ENCODE peak calls at places on chromosomes 7 and 10, in six cellular contexts. One of them, this sample, is unnamed. For H3K27me3, the result is how much of the 10 kb centered on the place peaks cover.

GRCh38 chr7:151888079-151888673 is 11.3 kb upstream of the PRKAG2 start:
- DNase-seq in SK-N-SH: no peak
- DNase-seq in HepG2: no peak
- DNase-seq in H1: no peak
- DNase-seq in GM12878: no peak
- DNase-seq in K562: no peak
- DNase-seq in this sample: no peak

GRCh38 chr7:30923774-30924413 is 12.2 kb downstream of the AQP1 start:
- DNase-seq in SK-N-SH: peak
- DNase-seq in HepG2: no peak
- DNase-seq in H1: no peak
- DNase-seq in GM12878: no peak
- DNase-seq in K562: no peak
- DNase-seq in this sample: no peak

GRCh38 chr7:138838166-138838565 is 40.2 kb upstream of the ATP6V0A4 start:
- DNase-seq in SK-N-SH: no peak
- DNase-seq in HepG2: no peak
- DNase-seq in H1: no peak
- DNase-seq in GM12878: no peak
- DNase-seq in K562: no peak
- DNase-seq in this sample: no peak

GRCh38 chr10:69961168-69961863 is 91.3 kb upstream of the MACROH2A2 start:
- DNase-seq in SK-N-SH: peak
- DNase-seq in HepG2: no peak
- DNase-seq in H1: no peak
- DNase-seq in GM12878: no peak
- DNase-seq in K562: peak
- DNase-seq in this sample: no peak

GRCh38 chr7:71015260-71015900 is 116.6 kb upstream of the GALNT17 start:
- DNase-seq in SK-N-SH: no peak
- DNase-seq in HepG2: no peak
- DNase-seq in H1: no peak
- DNase-seq in GM12878: no peak
- DNase-seq in K562: no peak
- DNase-seq in this sample: no peak

GRCh38 chr7:104790440-104790839 is 223.6 kb upstream of the KMT2E start:
- DNase-seq in SK-N-SH: no peak
- DNase-seq in HepG2: no peak
- DNase-seq in H1: no peak
- DNase-seq in GM12878: no peak
- DNase-seq in K562: no peak
- DNase-seq in this sample: no peak

GRCh38 chr10:128210215-128211063 is 84.2 kb upstream of the MKI67 start:
- DNase-seq in SK-N-SH: peak
- DNase-seq in HepG2: peak
- DNase-seq in H1: no peak
- DNase-seq in GM12878: no peak
- DNase-seq in K562: peak
- DNase-seq in this sample: peak

GRCh38 chr10:125192005-125192404 is 31.6 kb upstream of the CTBP2 start:
- DNase-seq in SK-N-SH: no peak
- DNase-seq in HepG2: no peak
- DNase-seq in H1: no peak
- DNase-seq in GM12878: no peak
- DNase-seq in K562: peak
- DNase-seq in this sample: no peak

GRCh38 chr10:47144525-47144924 is 155.5 kb upstream of the GDF10 start:
- DNase-seq in SK-N-SH: no peak
- DNase-seq in HepG2: no peak
- DNase-seq in H1: no peak
- DNase-seq in GM12878: no peak
- DNase-seq in K562: no peak
- DNase-seq in this sample: no peak

GRCh38 chr7:44965937-44966730 is 12.7 kb downstream of the MYO1G start:
- DNase-seq in SK-N-SH: peak
- DNase-seq in HepG2: no peak
- DNase-seq in H1: no peak
- DNase-seq in GM12878: no peak
- DNase-seq in K562: no peak
- DNase-seq in this sample: no peak

GRCh38 chr7:1694551-1694950 is 24.5 kb downstream of the ELFN1 start:
- DNase-seq in SK-N-SH: no peak
- DNase-seq in HepG2: no peak
- DNase-seq in H1: no peak
- DNase-seq in GM12878: no peak
- DNase-seq in K562: no peak
- DNase-seq in this sample: no peak

GRCh38 chr10:129662386-129662785 is 195.3 kb downstream of the MGMT start:
- DNase-seq in SK-N-SH: no peak
- DNase-seq in HepG2: no peak
- DNase-seq in H1: no peak
- DNase-seq in GM12878: no peak
- DNase-seq in K562: no peak
- DNase-seq in this sample: no peak

GRCh38 chr10:51023611-51024010 is 50.7 kb upstream of the PRKG1 start:
- DNase-seq in SK-N-SH: no peak
- DNase-seq in HepG2: no peak
- DNase-seq in H1: no peak
- DNase-seq in GM12878: no peak
- DNase-seq in K562: no peak
- DNase-seq in this sample: no peak

GRCh38 chr10:104472505-104472904 is 118.9 kb downstream of the CFAP58 start:
- DNase-seq in SK-N-SH: no peak
- DNase-seq in HepG2: no peak
- DNase-seq in H1: no peak
- DNase-seq in GM12878: no peak
- DNase-seq in K562: no peak
- DNase-seq in this sample: no peak

GRCh38 chr10:30784521-30784895 is 155.0 kb upstream of the LYZL2 start:
- DNase-seq in SK-N-SH: no peak
- DNase-seq in HepG2: no peak
- DNase-seq in H1: no peak
- DNase-seq in GM12878: no peak
- DNase-seq in K562: no peak
- DNase-seq in this sample: peak

GRCh38 chr7:6496842-6497636 is 49.3 kb upstream of the DAGLB start:
- DNase-seq in SK-N-SH: peak
- DNase-seq in HepG2: no peak
- DNase-seq in H1: no peak
- DNase-seq in GM12878: no peak
- DNase-seq in K562: no peak
- DNase-seq in this sample: no peak

GRCh38 chr10:44696496-44696895 is 214.6 kb upstream of the TMEM72 start:
- DNase-seq in SK-N-SH: no peak
- DNase-seq in HepG2: no peak
- DNase-seq in H1: no peak
- DNase-seq in GM12878: no peak
- DNase-seq in K562: no peak
- DNase-seq in this sample: no peak

GRCh38 chr10:62733654-62734293 is 70.7 kb upstream of the ADO start:
- DNase-seq in SK-N-SH: no peak
- DNase-seq in HepG2: no peak
- DNase-seq in H1: no peak
- DNase-seq in GM12878: no peak
- DNase-seq in K562: no peak
- DNase-seq in this sample: no peak

GRCh38 chr7:96596120-96596826 is 113.4 kb downstream of the SEM1 start:
- DNase-seq in SK-N-SH: peak
- DNase-seq in HepG2: no peak
- DNase-seq in H1: no peak
- DNase-seq in GM12878: no peak
- DNase-seq in K562: no peak
- DNase-seq in this sample: no peak

GRCh38 chr7:15015545-15016314 is 113.2 kb upstream of the DGKB start:
- DNase-seq in SK-N-SH: peak
- DNase-seq in HepG2: peak
- DNase-seq in H1: peak
- DNase-seq in GM12878: peak
- DNase-seq in K562: peak
- DNase-seq in this sample: no peak

GRCh38 chr10:120272350-120272749 is 184.7 kb upstream of the PLPP4 start:
- DNase-seq in SK-N-SH: no peak
- DNase-seq in HepG2: no peak
- DNase-seq in H1: no peak
- DNase-seq in GM12878: no peak
- DNase-seq in K562: no peak
- DNase-seq in this sample: no peak

GRCh38 chr7:96248405-96248804 is 73.5 kb downstream of the SLC25A13 start:
- DNase-seq in SK-N-SH: no peak
- DNase-seq in HepG2: peak
- DNase-seq in H1: no peak
- DNase-seq in GM12878: no peak
- DNase-seq in K562: no peak
- DNase-seq in this sample: no peak

GRCh38 chr10:129761166-129761565 is 202.9 kb downstream of the EBF3 start:
- DNase-seq in SK-N-SH: no peak
- DNase-seq in HepG2: no peak
- DNase-seq in H1: no peak
- DNase-seq in GM12878: no peak
- DNase-seq in K562: no peak
- DNase-seq in this sample: no peak

GRCh38 chr10:110052911-110053310 is 45.1 kb downstream of the ADD3 start:
- DNase-seq in SK-N-SH: no peak
- DNase-seq in HepG2: no peak
- DNase-seq in H1: no peak
- DNase-seq in GM12878: no peak
- DNase-seq in K562: no peak
- DNase-seq in this sample: no peak

GRCh38 chr10:119246862-119247549 is 39.6 kb downstream of the GRK5 start:
- DNase-seq in SK-N-SH: no peak
- DNase-seq in HepG2: no peak
- DNase-seq in H1: no peak
- DNase-seq in GM12878: no peak
- DNase-seq in K562: no peak
- DNase-seq in this sample: no peak

GRCh38 chr7:150737265-150738055 is at the start of gene GIMAP5:
- DNase-seq in SK-N-SH: no peak
- DNase-seq in HepG2: no peak
- DNase-seq in H1: no peak
- DNase-seq in GM12878: no peak
- DNase-seq in K562: no peak
- DNase-seq in this sample: peak

GRCh38 chr7:150734293-150734692 is 2.9 kb upstream of the GIMAP5 start:
- DNase-seq in SK-N-SH: no peak
- DNase-seq in HepG2: no peak
- DNase-seq in H1: no peak
- DNase-seq in GM12878: no peak
- DNase-seq in K562: no peak
- DNase-seq in this sample: no peak

GRCh38 chr7:150733734-150734095 is 3.5 kb upstream of the GIMAP5 start:
- DNase-seq in SK-N-SH: no peak
- DNase-seq in HepG2: no peak
- DNase-seq in H1: no peak
- DNase-seq in GM12878: no peak
- DNase-seq in K562: no peak
- DNase-seq in this sample: no peak

GRCh38 chr7:150736864-150737263 is 354 bp upstream of the GIMAP5 start:
- DNase-seq in SK-N-SH: no peak
- DNase-seq in HepG2: no peak
- DNase-seq in H1: no peak
- DNase-seq in GM12878: no peak
- DNase-seq in K562: no peak
- DNase-seq in this sample: no peak

DNA sequence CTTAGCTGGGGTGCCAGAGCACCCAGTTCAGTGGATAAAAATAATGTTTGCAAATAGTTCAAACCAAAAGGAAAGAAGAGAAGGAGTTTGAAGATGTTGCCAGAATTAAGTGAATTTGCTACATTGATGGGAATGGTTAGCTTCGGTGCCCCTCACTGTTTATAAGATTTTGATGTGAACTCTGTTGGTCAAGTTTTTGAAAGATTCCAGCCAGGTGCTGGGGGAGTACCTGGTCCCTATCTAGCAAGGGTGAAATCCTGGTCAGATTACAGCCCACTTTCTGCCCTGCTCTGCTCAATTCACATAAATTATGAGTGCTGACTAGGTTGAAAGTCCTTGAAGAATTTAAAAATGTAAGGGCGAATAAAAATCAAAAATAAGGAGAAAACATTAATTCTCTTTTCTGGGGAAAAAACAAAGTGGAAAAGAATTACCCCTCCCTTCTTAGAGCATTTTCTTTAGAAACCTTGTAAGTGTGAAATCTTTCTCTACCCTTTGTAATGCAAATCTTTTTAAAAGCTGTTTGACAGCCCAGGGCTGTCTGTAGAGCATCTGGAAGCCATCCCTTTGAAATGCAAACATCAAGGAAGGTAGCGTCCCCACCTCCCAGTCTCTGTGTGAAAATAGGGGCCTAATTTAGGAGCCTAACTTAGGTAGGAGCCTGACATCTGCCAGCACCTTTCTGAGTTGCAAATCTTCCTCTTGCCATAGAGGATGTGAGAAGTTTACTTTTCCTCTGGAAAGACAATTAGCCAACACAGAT is 1.4 kb upstream of the GIMAP5 start:
- DNase-seq in SK-N-SH: no peak
- DNase-seq in HepG2: no peak
- DNase-seq in H1: peak
- DNase-seq in GM12878: no peak
- DNase-seq in K562: no peak
- DNase-seq in this sample: no peak
- H3K27me3 ChIP-seq in SK-N-SH: under half
- H3K27me3 ChIP-seq in HepG2: under half
- H3K27me3 ChIP-seq in H1: half or more
- H3K27me3 ChIP-seq in GM12878: under half
- H3K27me3 ChIP-seq in K562: under half
- H3K27me3 ChIP-seq in this sample: under half

GRCh38 chr7:47093254-47093798 is 488.6 kb downstream of the TNS3 start:
- DNase-seq in SK-N-SH: no peak
- DNase-seq in HepG2: no peak
- DNase-seq in H1: no peak
- DNase-seq in GM12878: no peak
- DNase-seq in K562: no peak
- DNase-seq in this sample: no peak
- TF ChIP-seq GABPA in SK-N-SH: no peak
- TF ChIP-seq GABPA in HepG2: no peak
- TF ChIP-seq GABPA in H1: no peak
- TF ChIP-seq GABPA in GM12878: no peak
- TF ChIP-seq GABPA in K562: no peak
- TF ChIP-seq GABPA in this sample: no peak

DNA sequence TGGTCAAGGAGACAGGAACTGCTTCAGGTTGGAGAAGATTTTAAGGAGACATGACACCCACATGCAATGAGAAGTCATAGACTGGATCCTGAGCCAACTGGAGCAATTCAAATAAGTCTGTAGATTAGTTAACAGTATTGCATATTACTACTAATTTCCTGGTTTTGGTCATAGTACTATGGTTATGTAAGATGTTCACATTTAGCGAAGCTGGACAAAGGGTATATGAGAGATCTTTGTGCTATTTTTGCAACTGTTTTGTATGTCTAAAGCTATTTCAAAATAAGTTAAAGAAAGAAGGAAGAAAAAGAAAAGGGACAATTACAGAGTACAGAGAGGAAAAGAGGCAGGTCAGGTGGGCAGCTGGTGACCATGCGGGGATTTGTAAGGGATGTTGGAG is 116.5 kb upstream of the SVIL start:
- DNase-seq in SK-N-SH: no peak
- DNase-seq in HepG2: no peak
- DNase-seq in H1: no peak
- DNase-seq in GM12878: no peak
- DNase-seq in K562: no peak
- DNase-seq in this sample: no peak
- H3K27me3 ChIP-seq in SK-N-SH: under half
- H3K27me3 ChIP-seq in HepG2: under half
- H3K27me3 ChIP-seq in H1: under half
- H3K27me3 ChIP-seq in GM12878: under half
- H3K27me3 ChIP-seq in K562: under half
- H3K27me3 ChIP-seq in this sample: under half

GRCh38 chr7:106986450-106986977 is 58.0 kb upstream of the PRKAR2B start:
- DNase-seq in SK-N-SH: no peak
- DNase-seq in HepG2: no peak
- DNase-seq in H1: no peak
- DNase-seq in GM12878: no peak
- DNase-seq in K562: peak
- DNase-seq in this sample: no peak
- TF ChIP-seq GABPA in SK-N-SH: no peak
- TF ChIP-seq GABPA in HepG2: no peak
- TF ChIP-seq GABPA in H1: no peak
- TF ChIP-seq GABPA in GM12878: no peak
- TF ChIP-seq GABPA in K562: peak
- TF ChIP-seq GABPA in this sample: no peak

This sample was measured in HL-60.